ENCODE peak calls at places on chromosomes 7 and 10, in four cellular contexts. Z is GF-D8, Q is fibroblast of mammary gland, C is KBM-7. O is an unnamed sample.

GRCh38 chr7:16365177-16365576 is 56.2 kb downstream of the CRPPA start:
- DNase-seq in Z (no peak), Q (no peak), C (no peak), O (no peak)

GRCh38 chr7:157983442-157984137 is 604.0 kb downstream of the PTPRN2 start:
- DNase-seq in Z (no peak), Q (no peak), C (no peak), O (no peak)

GRCh38 chr10:60627778-60628773 is 150.2 kb upstream of the CDK1 start:
- DNase-seq in Z (no peak), Q (no peak), C (no peak), O (no peak)

GRCh38 chr7:114026486-114027089 is 107.8 kb upstream of the PPP1R3A start:
- DNase-seq in Z (no peak), Q (peak; percentile 67), C (peak; percentile 78), O (peak; percentile 31)

GRCh38 chr10:118273662-118274061 is 68.5 kb downstream of the FAM204A start:
- DNase-seq in Z (no peak), Q (no peak), C (no peak), O (no peak)

GRCh38 chr7:96388620-96389383 is 66.9 kb upstream of the SLC25A13 start:
- DNase-seq in Z (no peak), Q (peak; percentile 74), C (no peak), O (no peak)

GRCh38 chr7:47225387-47226170 is 356.3 kb downstream of the TNS3 start:
- DNase-seq in Z (no peak), Q (peak; percentile 34), C (peak; percentile 60), O (peak; percentile 30)

GRCh38 chr10:44589931-44590330 is 205.0 kb upstream of the CXCL12 start:
- DNase-seq in Z (no peak), Q (no peak), C (no peak), O (no peak)

GRCh38 chr7:29749701-29750321 is 56.5 kb upstream of the WIPF3 start:
- DNase-seq in Z (no peak), Q (no peak), C (no peak), O (no peak)

GRCh38 chr7:116630932-116631449 is 41.0 kb upstream of the MET start:
- DNase-seq in Z (no peak), Q (peak; percentile 94), C (no peak), O (peak; percentile 12)

GRCh38 chr7:114865564-114865963 is 56.3 kb upstream of the MDFIC start:
- DNase-seq in Z (no peak), Q (peak; percentile 79), C (peak; percentile 68), O (peak; percentile 41)

O was measured in GM10248.